ENCODE peak calls at places on chromosomes 1 and 21, in four cellular contexts. O is heart right ventricle, R is heart left ventricle, Q is Panc1. E is an unnamed sample. For H3K36me3 and H3K4me1, the result is how much of the 10 kb centered on the place peaks cover.

GRCh38 chr21:35136106-35136505 is 87.0 kb upstream of the RUNX1 start:
- DNase-seq in R (no peak), O (no peak), Q (no peak), E (no peak)

GRCh38 chr1:70963374-70963773 is 84.2 kb downstream of the PTGER3 start:
- DNase-seq in Q (no peak), O (no peak), R (no peak), E (no peak)

GRCh38 chr1:218467101-218467728 is 122.1 kb downstream of the TGFB2 start:
- DNase-seq in Q (no peak), R (no peak), O (no peak), E (no peak)

GRCh38 chr1:183353597-183353996 is 64.6 kb downstream of the NMNAT2 start:
- DNase-seq in R (no peak), Q (no peak), O (no peak), E (no peak)

GRCh38 chr1:247104965-247105364 is 809 bp upstream of the ZNF669 start:
- DNase-seq in Q (no peak), R (no peak), O (no peak), E (no peak)

GRCh38 chr1:231807498-231807897 is 180.9 kb downstream of the DISC1 start:
- DNase-seq in O (no peak), R (no peak), Q (no peak), E (no peak)

GRCh38 chr1:110058591-110058990 is 11.9 kb downstream of the ALX3 start:
- DNase-seq in O (no peak), R (no peak), Q (no peak), E (no peak)

GRCh38 chr1:8431779-8432178 is 113.9 kb downstream of the SLC45A1 start:
- DNase-seq in O (no peak), Q (no peak), R (no peak), E (no peak)

GRCh38 chr1:36178479-36179219 is 22.7 kb downstream of the MAP7D1 start:
- DNase-seq in R (no peak), O (no peak), Q (no peak), E (peak)

GRCh38 chr21:28227881-28228623 is 764.6 kb downstream of the LTN1 start:
- DNase-seq in Q (no peak), R (no peak), O (no peak), E (no peak)

GRCh38 chr1:71324671-71325297 is 243.9 kb upstream of the ZRANB2 start:
- DNase-seq in R (no peak), Q (no peak), O (no peak), E (no peak)

GRCh38 chr1:145955436-145955835 is 2.4 kb downstream of the LIX1L start:
- DNase-seq in Q (no peak), R (no peak), O (no peak), E (no peak)

GRCh38 chr1:16073490-16074104 is at the start of gene FAM131C:
- DNase-seq in R (no peak), Q (no peak), O (no peak), E (no peak)

GRCh38 chr1:159854693-159855192 is 7.7 kb downstream of the VSIG8 start:
- DNase-seq in Q (no peak), O (peak), R (peak), E (peak)
- TF ChIP-seq CTCF in Q (no peak), O (no peak), R (peak), E (no peak)

GRCh38 chr1:35053433-35053832 is 21.7 kb upstream of the ZMYM6 start:
- DNase-seq in Q (no peak), R (no peak), O (no peak), E (no peak)
- H3K36me3 ChIP-seq in Q (under half), R (under half), O (under half), E (under half)

GRCh38 chr1:201419241-201419640 is 2.3 kb downstream of the TNNI1 start:
- DNase-seq in R (no peak), O (no peak), Q (no peak), E (no peak)

GRCh38 chr1:201419737-201420607 is 1.6 kb downstream of the TNNI1 start:
- DNase-seq in Q (no peak), O (no peak), R (no peak), E (no peak)

GRCh38 chr1:201420608-201421002 is 925 bp downstream of the TNNI1 start:
- DNase-seq in O (no peak), R (no peak), Q (no peak), E (no peak)

GRCh38 chr1:201421041-201421440 is 489 bp downstream of the TNNI1 start:
- DNase-seq in O (no peak), R (no peak), Q (no peak), E (no peak)

DNA sequence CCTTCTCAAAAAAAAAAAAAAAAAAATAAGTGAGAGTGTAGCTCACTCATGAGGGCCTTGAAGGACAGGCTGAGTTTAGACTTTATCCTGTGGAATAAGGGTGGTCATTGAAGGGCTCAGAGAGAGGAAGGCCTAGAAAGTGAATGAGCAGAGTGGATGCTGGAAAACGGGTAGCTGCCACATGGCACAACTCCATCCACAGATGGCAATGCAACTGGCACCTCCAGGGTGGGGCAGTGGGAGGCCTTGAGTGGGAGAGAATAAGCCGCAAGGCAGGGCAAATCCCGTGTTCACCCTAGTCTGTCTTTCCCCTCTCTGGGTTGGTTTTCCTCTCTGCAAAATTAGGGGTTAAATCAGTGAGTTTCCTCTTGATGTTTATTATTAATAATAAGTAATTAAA is 3.1 kb downstream of the TNNI1 start:
- DNase-seq in R (no peak), Q (no peak), O (no peak), E (no peak)
- H3K4me1 ChIP-seq in R (under half), Q (under half), O (under half), E (under half)

DNA sequence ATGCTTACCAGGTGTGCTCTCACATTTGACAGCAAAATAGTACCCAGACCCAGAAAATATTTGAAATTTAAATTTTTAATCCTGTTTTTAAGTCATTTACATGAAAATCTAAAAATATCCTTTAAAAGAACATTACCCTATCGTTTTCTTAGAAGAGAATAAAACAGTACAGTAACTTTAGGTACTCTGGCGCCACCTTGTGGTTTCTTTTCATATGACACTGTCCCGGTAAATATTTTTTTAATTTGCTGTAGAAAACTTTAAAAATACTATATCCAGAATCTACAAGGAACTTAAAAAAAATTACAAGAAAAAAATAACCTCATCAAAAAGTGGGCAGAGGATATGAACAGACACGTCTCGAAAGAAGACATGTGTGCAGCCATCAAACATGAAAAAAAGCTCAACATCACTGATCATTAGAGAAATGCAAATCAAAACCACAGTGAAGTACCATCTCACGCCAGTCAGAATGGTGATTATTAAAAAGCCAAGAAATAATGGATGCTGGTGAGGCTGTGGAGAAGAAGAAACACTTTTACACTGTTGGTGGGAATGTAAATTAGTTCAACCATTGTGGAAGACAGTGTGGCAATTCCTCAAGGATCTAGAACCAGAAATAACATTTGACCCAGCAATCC is 129.2 kb downstream of the RGS21 start:
- DNase-seq in O (no peak), Q (peak), R (no peak), E (peak)
- TF ChIP-seq CTCF in O (peak), Q (peak), R (peak), E (peak)